ENCODE peak calls at places on chromosomes 1 and 21, in seven cellular contexts. N is NB4, J is uterus, S is A549, Q is ovary, G is body of pancreas, T is heart left ventricle. R is an unnamed sample.
A peak's percentile ranks its signal among the peaks of the same experiment; 100 is the strongest.

GRCh38 chr21:44509539-44509938 is 30.5 kb downstream of the KRTAP10-1 start:
- DNase-seq in N (peak; percentile 35), J (no peak), S (peak; percentile 39), Q (no peak), G (peak; percentile 93), T (peak; percentile 76), R (no peak)

GRCh38 chr1:9624081-9624480 is 27.4 kb upstream of the PIK3CD start:
- DNase-seq in N (no peak), J (no peak), S (no peak), Q (no peak), G (no peak), T (no peak), R (no peak)

GRCh38 chr1:76659171-76659940 is 207.9 kb upstream of the ST6GALNAC5 start:
- DNase-seq in N (peak; percentile 4), J (no peak), S (no peak), Q (no peak), G (no peak), T (no peak), R (no peak)

GRCh38 chr1:105894006-105894405 is 1162.5 kb upstream of the PRMT6 start:
- DNase-seq in N (no peak), J (no peak), S (no peak), Q (no peak), G (no peak), T (no peak), R (no peak)

GRCh38 chr1:150995896-150996295 is 10.8 kb downstream of the MINDY1 start:
- DNase-seq in N (no peak), J (peak; percentile 63), S (no peak), Q (no peak), G (peak; percentile 40), T (no peak), R (peak; percentile 68)

GRCh38 chr1:79281442-79281841 is 274.9 kb upstream of the ADGRL4 start:
- DNase-seq in N (no peak), J (no peak), S (no peak), Q (no peak), G (no peak), T (no peak), R (no peak)

GRCh38 chr1:82775402-82776000 is 974.8 kb downstream of the ADGRL2 start:
- DNase-seq in N (peak; percentile 61), J (no peak), S (peak; percentile 49), Q (no peak), G (peak; percentile 55), T (no peak), R (peak; percentile 36)

GRCh38 chr1:59856725-59857338 is 42.1 kb downstream of the HOOK1 start:
- DNase-seq in N (no peak), J (no peak), S (no peak), Q (no peak), G (peak; percentile 50), T (no peak), R (no peak)

GRCh38 chr1:225354906-225355305 is 72.9 kb downstream of the LBR start:
- DNase-seq in N (peak; percentile 52), J (no peak), S (no peak), Q (no peak), G (no peak), T (no peak), R (no peak)

GRCh38 chr1:67029472-67029871 is 24.5 kb downstream of the SLC35D1 start:
- DNase-seq in N (no peak), J (no peak), S (no peak), Q (no peak), G (no peak), T (no peak), R (no peak)

GRCh38 chr1:232432313-232432712 is 197.6 kb downstream of the SIPA1L2 start:
- DNase-seq in N (no peak), J (no peak), S (no peak), Q (no peak), G (no peak), T (no peak), R (no peak)

GRCh38 chr1:20371883-20372282 is 81.2 kb downstream of the VWA5B1 start:
- DNase-seq in N (no peak), J (no peak), S (no peak), Q (no peak), G (no peak), T (no peak), R (no peak)

GRCh38 chr1:225111000-225111399 is 181.5 kb downstream of the DNAH14 start:
- DNase-seq in N (no peak), J (no peak), S (no peak), Q (no peak), G (no peak), T (no peak), R (no peak)

GRCh38 chr1:3536796-3537195 is 74.5 kb downstream of the MEGF6 start:
- DNase-seq in N (no peak), J (no peak), S (no peak), Q (no peak), G (no peak), T (no peak), R (no peak)

GRCh38 chr1:36869054-36869453 is 165.3 kb downstream of the GRIK3 start:
- DNase-seq in N (no peak), J (no peak), S (no peak), Q (no peak), G (no peak), T (no peak), R (no peak)

GRCh38 chr1:102733491-102734236 is 374.7 kb downstream of the COL11A1 start:
- DNase-seq in N (no peak), J (no peak), S (no peak), Q (no peak), G (no peak), T (no peak), R (no peak)

GRCh38 chr21:14259669-14260458 is 43.9 kb downstream of the RBM11 start:
- DNase-seq in N (peak; percentile 51), J (no peak), S (peak; percentile 37), Q (no peak), G (no peak), T (no peak), R (peak; percentile 81)

DNA sequence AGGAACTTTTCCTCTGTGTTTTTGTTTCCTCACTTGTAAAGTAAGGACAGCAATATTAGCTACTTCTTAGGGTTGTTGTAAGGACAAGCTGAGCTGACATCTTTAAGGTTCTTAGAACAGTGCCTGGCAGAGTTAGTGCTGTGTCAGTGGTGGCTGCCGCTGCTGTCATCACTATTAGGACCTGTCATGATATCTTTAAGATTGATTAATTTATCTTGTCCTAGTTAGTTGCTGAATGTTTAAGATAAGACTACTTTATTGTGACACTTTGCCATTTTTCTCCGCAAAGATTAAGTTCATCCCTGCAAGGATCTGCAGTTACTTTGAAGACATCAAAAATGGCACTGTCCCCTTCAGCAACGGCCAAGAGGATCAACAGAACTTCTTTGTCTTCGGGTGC is 40.1 kb upstream of the GPR88 start:
- DNase-seq in N (no peak), J (no peak), S (no peak), Q (no peak), G (no peak), T (no peak), R (peak; percentile 19)
- TF ChIP-seq POLR2A in N (no peak), J (no peak), S (no peak), Q (no peak), G (no peak), T (no peak), R (no peak)

DNA sequence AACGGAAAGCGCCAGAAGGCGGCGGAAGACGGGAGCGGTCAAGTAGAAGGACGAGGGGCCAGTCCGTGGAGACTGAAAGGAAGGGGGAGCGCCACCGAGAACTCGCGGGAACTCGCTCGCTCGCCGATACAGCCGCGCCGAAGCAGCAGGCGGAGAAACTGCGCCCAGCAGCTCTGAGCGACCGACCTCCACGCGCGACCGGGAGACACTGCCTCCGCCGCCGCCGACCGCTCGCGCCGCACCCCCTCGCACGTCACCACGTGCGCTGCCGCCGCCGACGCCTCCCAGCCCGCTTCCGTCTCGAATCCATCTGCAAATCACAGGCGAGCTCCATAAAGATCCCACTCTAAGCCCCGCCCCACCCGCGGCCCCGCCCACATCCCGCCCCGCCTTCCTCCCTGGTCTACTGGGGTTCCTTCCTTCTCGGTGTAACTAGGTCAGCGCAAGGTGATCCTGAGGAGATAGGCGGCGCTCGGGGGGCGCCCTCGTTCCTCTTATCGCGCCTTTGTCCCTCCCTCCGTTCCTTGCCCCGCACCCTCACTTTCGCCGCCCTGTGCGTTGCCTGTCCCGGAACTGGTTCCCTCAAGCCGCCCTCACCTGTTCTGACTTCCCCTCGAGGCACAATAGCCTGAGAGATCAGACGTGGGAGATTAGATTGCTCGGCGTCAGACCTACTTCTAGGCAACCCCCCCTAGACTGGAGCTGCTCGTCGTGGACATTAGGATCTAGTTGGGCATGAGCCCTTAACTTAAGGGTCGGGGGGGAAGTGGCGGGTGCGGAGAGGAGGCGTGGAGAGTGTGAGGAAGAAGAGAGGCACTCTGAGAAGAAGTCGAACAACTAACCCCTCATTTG is at the start of gene IVNS1ABP:
- DNase-seq in N (peak; percentile 97), J (peak; percentile 93), S (peak; percentile 96), Q (peak; percentile 95), G (peak; percentile 94), T (peak; percentile 96), R (peak; percentile 97)
- TF ChIP-seq POLR2A in N (peak; percentile 83), J (peak; percentile 95), S (peak; percentile 90), Q (peak; percentile 94), G (peak; percentile 99), T (peak; percentile 97), R (peak; percentile 95)

DNA sequence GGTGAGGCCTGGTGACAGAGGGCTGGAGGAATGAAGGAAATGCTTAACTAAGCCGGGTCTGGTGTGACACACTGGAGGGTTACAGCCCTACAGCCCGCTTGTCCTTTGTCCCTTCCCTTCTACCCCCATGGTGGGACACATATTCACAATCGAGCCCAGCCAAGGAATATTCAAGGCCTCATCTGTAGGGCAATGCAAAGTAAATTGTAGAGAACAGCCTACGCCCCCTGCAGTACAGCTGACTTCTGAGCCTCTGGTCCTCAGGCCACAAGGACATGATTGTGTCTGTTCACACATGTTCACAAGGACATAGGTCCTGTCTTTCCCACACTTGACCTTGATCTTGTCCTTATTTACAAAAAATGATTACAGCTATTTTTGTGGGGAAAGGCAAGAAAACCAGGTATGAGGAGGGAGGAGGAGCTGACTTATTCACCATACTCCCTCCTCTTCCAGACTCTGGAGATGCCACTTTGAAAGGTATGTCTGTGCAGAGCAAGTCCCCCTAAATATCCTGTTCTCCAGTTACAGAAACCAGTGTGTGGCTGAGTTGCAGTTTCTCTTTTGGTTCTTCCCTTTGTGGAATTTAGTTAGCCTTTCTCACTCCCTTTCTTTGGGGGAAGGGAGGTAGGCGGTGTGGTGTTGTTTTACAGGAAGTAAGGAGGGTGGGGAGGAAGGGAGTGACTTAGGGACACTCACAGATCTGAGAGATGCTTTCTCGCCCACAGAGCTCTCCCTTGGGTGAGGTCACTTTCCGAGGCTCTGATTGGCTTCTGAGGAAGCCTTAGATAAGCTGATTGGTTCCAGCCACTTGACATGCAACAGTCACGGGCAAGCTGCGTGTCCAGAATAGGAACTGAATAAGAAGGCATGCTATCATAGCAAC is 14.6 kb downstream of the POLR3GL start:
- DNase-seq in N (peak; percentile 99), J (peak; percentile 98), S (peak; percentile 82), Q (peak; percentile 86), G (peak; percentile 81), T (peak; percentile 95), R (peak; percentile 98)
- TF ChIP-seq POLR2A in N (no peak), J (peak; percentile 91), S (no peak), Q (peak; percentile 87), G (peak; percentile 53), T (peak; percentile 79), R (peak; percentile 92)

DNA sequence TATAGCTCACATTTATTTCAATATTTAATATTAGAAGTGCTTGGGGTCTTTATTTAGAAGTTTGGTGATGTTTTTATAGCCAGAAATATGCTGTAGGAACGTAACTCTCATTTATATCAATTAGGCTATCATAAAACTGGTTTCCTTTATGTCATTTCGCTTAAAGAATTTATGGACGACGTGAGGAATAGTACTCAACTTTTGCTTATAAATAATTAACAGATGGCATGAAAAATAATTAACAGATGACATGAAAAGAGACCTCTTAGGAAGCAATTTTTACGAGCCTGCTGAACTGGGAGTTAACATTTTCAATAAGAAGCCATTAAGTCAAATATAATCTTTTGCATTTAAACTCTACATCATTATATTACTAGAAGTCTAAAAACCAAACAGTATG is 123.5 kb downstream of the OLFML2B start:
- DNase-seq in N (no peak), J (no peak), S (no peak), Q (no peak), G (no peak), T (no peak), R (no peak)
- TF ChIP-seq POLR2A in N (no peak), J (no peak), S (no peak), Q (no peak), G (no peak), T (no peak), R (no peak)